ENCODE peak calls at places on chromosomes 5 and 9, in four cellular contexts. I is IMR-90, K is GM23248, X is H9. D is an unnamed sample.

GRCh38 chr5:140262839-140263238 is 40.1 kb downstream of the PFDN1 start:
- DNase-seq in I (no peak), K (no peak), X (no peak), D (no peak)

GRCh38 chr9:79120533-79121315 is 451.0 kb upstream of the TLE4 start:
- DNase-seq in I (peak), X (no peak), K (no peak), D (no peak)

GRCh38 chr9:74645007-74645639 is 148.0 kb downstream of the RORB start:
- DNase-seq in X (no peak), K (peak), I (no peak), D (peak)

GRCh38 chr9:38374847-38375571 is 17.5 kb upstream of the ALDH1B1 start:
- DNase-seq in I (no peak), X (no peak), K (no peak), D (no peak)

GRCh38 chr9:90873422-90873821 is 71.8 kb downstream of the SYK start:
- DNase-seq in K (no peak), X (no peak), I (no peak), D (no peak)

GRCh38 chr5:5453131-5453530 is 30.7 kb downstream of the ICE1 start:
- DNase-seq in X (no peak), I (no peak), K (no peak), D (no peak)

GRCh38 chr5:95261369-95262175 is 23.3 kb downstream of the MCTP1 start:
- DNase-seq in K (peak), X (no peak), I (peak), D (peak)

GRCh38 chr5:153744751-153745150 is 254.3 kb downstream of the GRIA1 start:
- DNase-seq in X (no peak), I (no peak), K (no peak), D (no peak)

GRCh38 chr9:34333836-34334235 is 4.5 kb downstream of the NUDT2 start:
- DNase-seq in X (no peak), I (no peak), K (no peak), D (no peak)
- H3K9ac ChIP-seq in X (no peak), I (no peak), K (no peak), D (no peak)

DNA sequence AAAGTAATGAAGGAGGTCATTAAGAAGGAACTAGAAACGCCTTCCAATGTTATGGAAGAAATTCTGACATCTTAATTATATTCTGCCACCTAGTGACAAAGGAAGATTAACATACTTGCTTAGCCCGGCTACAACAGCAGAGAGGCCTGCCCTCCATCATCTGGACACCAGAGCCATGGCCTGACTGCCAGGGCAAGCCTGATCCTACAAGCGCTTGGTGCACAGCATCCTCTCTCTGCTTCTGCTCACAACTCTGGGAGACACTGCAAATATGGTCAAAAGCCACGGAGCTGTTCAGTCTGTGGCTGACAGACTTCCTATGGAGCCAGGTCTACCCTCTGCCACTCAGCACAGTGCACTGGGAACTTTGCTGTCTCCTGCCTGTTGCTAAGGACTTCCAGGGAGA is 87.3 kb upstream of the SLC44A1 start:
- DNase-seq in I (peak), X (peak), K (peak), D (peak)
- H3K4me2 ChIP-seq in I (no peak), X (no peak), K (no peak), D (no peak)

DNA sequence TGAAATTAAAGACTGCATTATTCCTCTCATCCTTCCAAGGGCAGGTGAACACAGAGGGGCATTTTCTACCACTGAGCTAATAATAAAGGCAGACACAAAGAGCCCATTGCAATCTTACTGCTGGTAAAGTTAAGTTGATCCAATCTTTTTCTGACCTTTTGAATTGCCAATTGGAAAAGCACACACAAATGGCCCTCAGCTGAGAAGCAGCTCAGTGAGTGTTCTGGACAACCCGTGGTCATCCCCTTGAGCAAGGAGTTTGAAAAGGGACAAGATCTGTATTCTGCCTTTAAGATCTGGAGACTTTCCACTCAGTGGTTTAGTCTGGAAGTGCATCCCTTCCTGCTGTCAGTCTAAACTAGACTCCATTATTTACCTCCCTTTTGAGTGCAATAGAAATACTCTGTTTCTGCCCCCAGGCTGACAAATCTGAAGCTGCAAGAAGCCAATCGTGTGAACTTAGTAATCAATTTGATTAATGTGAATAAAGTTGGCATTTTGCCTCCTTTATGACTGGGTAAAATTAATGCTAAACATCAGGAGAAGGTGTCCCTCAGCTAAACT is 835.7 kb downstream of the MAT2B start:
- DNase-seq in I (no peak), K (no peak), X (no peak), D (no peak)
- H3K9ac ChIP-seq in I (no peak), K (no peak), X (no peak), D (no peak)

DNA sequence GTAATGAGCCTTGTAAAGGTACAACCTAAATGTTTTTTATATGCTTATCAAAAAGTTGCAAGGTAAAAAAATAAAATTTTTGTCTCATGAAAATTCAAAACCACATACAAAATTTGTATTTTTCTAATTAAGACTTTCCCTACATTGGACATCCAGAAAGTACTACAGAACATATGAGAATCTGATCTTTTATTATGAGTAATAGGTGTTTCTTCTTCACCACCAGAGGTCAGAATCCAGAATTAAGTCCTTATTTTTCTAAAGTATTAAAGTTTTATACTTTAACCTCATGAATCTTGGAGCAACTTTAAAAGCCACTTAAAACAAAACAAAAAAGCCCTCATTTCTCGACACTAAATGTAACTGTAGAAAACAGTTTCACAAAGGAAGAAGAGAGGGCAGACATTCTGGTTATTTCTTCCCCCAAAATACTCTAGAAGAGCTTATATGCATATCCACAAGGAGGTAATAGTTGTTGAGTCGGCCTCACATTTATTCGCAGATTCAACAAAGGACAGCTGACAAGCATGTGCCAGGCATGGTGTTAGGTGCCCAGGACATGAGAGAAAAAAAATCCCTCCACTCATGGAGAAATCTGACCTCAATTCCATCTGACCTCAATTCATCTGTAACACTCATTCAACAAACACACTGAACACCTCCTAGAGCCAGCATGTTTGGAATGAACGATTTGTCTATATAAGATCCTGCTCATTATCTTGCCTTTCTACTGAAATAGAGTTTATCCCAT is 69.2 kb downstream of the MLLT3 start:
- DNase-seq in I (peak), X (no peak), K (peak), D (no peak)
- H3K4me2 ChIP-seq in I (peak), X (no peak), K (no peak), D (no peak)

GRCh38 chr9:130858734-130859705 is 24.0 kb downstream of the ABL1 start:
- DNase-seq in K (no peak), I (no peak), X (no peak), D (no peak)

GRCh38 chr9:130854835-130855234 is 19.8 kb downstream of the ABL1 start:
- DNase-seq in I (no peak), K (no peak), X (no peak), D (no peak)

GRCh38 chr9:130857864-130858730 is 23.0 kb downstream of the ABL1 start:
- DNase-seq in K (peak), I (peak), X (no peak), D (no peak)

GRCh38 chr9:130854086-130854485 is 19.0 kb downstream of the ABL1 start:
- DNase-seq in I (no peak), K (no peak), X (no peak), D (no peak)

DNA sequence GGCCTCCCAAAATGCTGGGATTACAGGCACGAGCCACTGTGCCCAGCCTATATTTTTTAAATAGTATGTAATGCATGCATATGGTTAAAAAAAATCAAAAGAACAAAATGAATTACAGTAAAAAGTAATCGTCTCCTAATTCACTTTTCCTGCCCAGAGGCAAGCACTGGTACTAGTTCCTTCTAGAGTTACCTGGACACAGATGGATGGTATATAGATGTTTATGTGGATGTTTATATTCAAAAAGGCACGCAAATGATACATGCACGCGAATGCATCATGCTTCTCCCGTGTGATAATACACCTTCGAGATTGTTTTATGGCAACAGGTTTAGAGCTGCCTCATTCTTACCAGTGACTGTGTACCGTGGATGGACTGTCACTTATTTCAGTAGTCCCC is 21.4 kb downstream of the ABL1 start:
- DNase-seq in X (no peak), K (no peak), I (no peak), D (no peak)
- H3K9ac ChIP-seq in X (no peak), K (no peak), I (no peak), D (no peak)

GRCh38 chr9:129432255-129432654 is 188.6 kb downstream of the C9orf50 start:
- DNase-seq in K (no peak), X (no peak), I (no peak), D (no peak)
- H3K4me2 ChIP-seq in K (no peak), X (no peak), I (no peak), D (no peak)

D was measured in Karpas-422.